ENCODE peak calls at places on chromosomes 3 and 15, in eight cellular contexts. One of them, this sample, is unnamed.

GRCh38 chr3:151228291-151229125 is 25.5 kb upstream of the GPR171 start:
- DNase-seq in neuronal stem cell: no peak
- DNase-seq in CD4-positive, alpha-beta T cell: no peak
- DNase-seq in NCI-H2029: no peak
- DNase-seq in activated CD8-positive, alpha-beta memory T cell treated with anti-CD3 and anti-CD28 coated beads, Interleukin-2, amount 50 U/mL, for 4 hours: no peak
- DNase-seq in NCI-H69: peak
- DNase-seq in amniotic stem cell: no peak
- DNase-seq in NCI-H1417: no peak
- DNase-seq in this sample: no peak

GRCh38 chr15:45285413-45285812 is 33.4 kb downstream of the SLC28A2 start:
- DNase-seq in neuronal stem cell: no peak
- DNase-seq in CD4-positive, alpha-beta T cell: no peak
- DNase-seq in NCI-H2029: no peak
- DNase-seq in activated CD8-positive, alpha-beta memory T cell treated with anti-CD3 and anti-CD28 coated beads, Interleukin-2, amount 50 U/mL, for 4 hours: no peak
- DNase-seq in NCI-H69: no peak
- DNase-seq in amniotic stem cell: no peak
- DNase-seq in NCI-H1417: no peak
- DNase-seq in this sample: no peak

GRCh38 chr15:78715930-78716329 is 74.9 kb upstream of the CHRNB4 start:
- DNase-seq in neuronal stem cell: no peak
- DNase-seq in CD4-positive, alpha-beta T cell: no peak
- DNase-seq in NCI-H2029: no peak
- DNase-seq in activated CD8-positive, alpha-beta memory T cell treated with anti-CD3 and anti-CD28 coated beads, Interleukin-2, amount 50 U/mL, for 4 hours: no peak
- DNase-seq in NCI-H69: no peak
- DNase-seq in amniotic stem cell: no peak
- DNase-seq in NCI-H1417: no peak
- DNase-seq in this sample: no peak

GRCh38 chr3:173553635-173554280 is 156.2 kb downstream of the NLGN1 start:
- DNase-seq in neuronal stem cell: peak
- DNase-seq in CD4-positive, alpha-beta T cell: no peak
- DNase-seq in NCI-H2029: no peak
- DNase-seq in activated CD8-positive, alpha-beta memory T cell treated with anti-CD3 and anti-CD28 coated beads, Interleukin-2, amount 50 U/mL, for 4 hours: no peak
- DNase-seq in NCI-H69: peak
- DNase-seq in amniotic stem cell: peak
- DNase-seq in NCI-H1417: peak
- DNase-seq in this sample: no peak

GRCh38 chr3:172836390-172836997 is 86.0 kb downstream of the ECT2 start:
- DNase-seq in neuronal stem cell: peak
- DNase-seq in CD4-positive, alpha-beta T cell: no peak
- DNase-seq in NCI-H2029: no peak
- DNase-seq in activated CD8-positive, alpha-beta memory T cell treated with anti-CD3 and anti-CD28 coated beads, Interleukin-2, amount 50 U/mL, for 4 hours: no peak
- DNase-seq in NCI-H69: peak
- DNase-seq in amniotic stem cell: no peak
- DNase-seq in NCI-H1417: peak
- DNase-seq in this sample: no peak

GRCh38 chr15:39640665-39641064 is 59.8 kb downstream of the THBS1 start:
- DNase-seq in neuronal stem cell: no peak
- DNase-seq in CD4-positive, alpha-beta T cell: no peak
- DNase-seq in NCI-H2029: no peak
- DNase-seq in activated CD8-positive, alpha-beta memory T cell treated with anti-CD3 and anti-CD28 coated beads, Interleukin-2, amount 50 U/mL, for 4 hours: no peak
- DNase-seq in NCI-H69: no peak
- DNase-seq in amniotic stem cell: no peak
- DNase-seq in NCI-H1417: no peak
- DNase-seq in this sample: no peak

GRCh38 chr15:41928100-41928499 is 34.2 kb upstream of the SPTBN5 start:
- DNase-seq in neuronal stem cell: no peak
- DNase-seq in CD4-positive, alpha-beta T cell: no peak
- DNase-seq in NCI-H2029: no peak
- DNase-seq in activated CD8-positive, alpha-beta memory T cell treated with anti-CD3 and anti-CD28 coated beads, Interleukin-2, amount 50 U/mL, for 4 hours: no peak
- DNase-seq in NCI-H69: no peak
- DNase-seq in amniotic stem cell: no peak
- DNase-seq in NCI-H1417: no peak
- DNase-seq in this sample: no peak

GRCh38 chr3:47259114-47259513 is 23.5 kb downstream of the KIF9 start:
- DNase-seq in neuronal stem cell: no peak
- DNase-seq in CD4-positive, alpha-beta T cell: no peak
- DNase-seq in NCI-H2029: no peak
- DNase-seq in activated CD8-positive, alpha-beta memory T cell treated with anti-CD3 and anti-CD28 coated beads, Interleukin-2, amount 50 U/mL, for 4 hours: no peak
- DNase-seq in NCI-H69: no peak
- DNase-seq in amniotic stem cell: no peak
- DNase-seq in NCI-H1417: no peak
- DNase-seq in this sample: no peak

GRCh38 chr3:186166036-186166435 is 57.1 kb upstream of the ETV5 start:
- DNase-seq in neuronal stem cell: no peak
- DNase-seq in CD4-positive, alpha-beta T cell: no peak
- DNase-seq in NCI-H2029: peak
- DNase-seq in activated CD8-positive, alpha-beta memory T cell treated with anti-CD3 and anti-CD28 coated beads, Interleukin-2, amount 50 U/mL, for 4 hours: no peak
- DNase-seq in NCI-H69: no peak
- DNase-seq in amniotic stem cell: no peak
- DNase-seq in NCI-H1417: no peak
- DNase-seq in this sample: no peak

GRCh38 chr3:22372292-22372949 is 621.4 kb upstream of the ZNF385D start:
- DNase-seq in neuronal stem cell: peak
- DNase-seq in CD4-positive, alpha-beta T cell: no peak
- DNase-seq in NCI-H2029: no peak
- DNase-seq in activated CD8-positive, alpha-beta memory T cell treated with anti-CD3 and anti-CD28 coated beads, Interleukin-2, amount 50 U/mL, for 4 hours: no peak
- DNase-seq in NCI-H69: peak
- DNase-seq in amniotic stem cell: no peak
- DNase-seq in NCI-H1417: no peak
- DNase-seq in this sample: no peak

GRCh38 chr3:46998121-46998851 is 18.8 kb downstream of the NBEAL2 start:
- DNase-seq in neuronal stem cell: peak
- DNase-seq in CD4-positive, alpha-beta T cell: peak
- DNase-seq in NCI-H2029: no peak
- DNase-seq in activated CD8-positive, alpha-beta memory T cell treated with anti-CD3 and anti-CD28 coated beads, Interleukin-2, amount 50 U/mL, for 4 hours: peak
- DNase-seq in NCI-H69: peak
- DNase-seq in amniotic stem cell: no peak
- DNase-seq in NCI-H1417: no peak
- DNase-seq in this sample: peak

GRCh38 chr3:12988728-12989454 is 84.3 kb downstream of the IQSEC1 start:
- DNase-seq in neuronal stem cell: no peak
- DNase-seq in CD4-positive, alpha-beta T cell: no peak
- DNase-seq in NCI-H2029: no peak
- DNase-seq in activated CD8-positive, alpha-beta memory T cell treated with anti-CD3 and anti-CD28 coated beads, Interleukin-2, amount 50 U/mL, for 4 hours: no peak
- DNase-seq in NCI-H69: no peak
- DNase-seq in amniotic stem cell: no peak
- DNase-seq in NCI-H1417: no peak
- DNase-seq in this sample: no peak

This sample was measured in activated gamma-delta T cell treated with Interleukin-2 at 50 U/mL for 16 hours.